ENCODE peak calls at places on chromosomes 2 and 18, in eight cellular contexts. O is B cell, E is progenitor cell of endocrine pancreas, V is lower lobe of right lung, A is K562, P is A549, T is LNCaP clone FGC, S is colonic mucosa. M is an unnamed sample.
A peak's percentile ranks its signal among the peaks of the same experiment; 100 is the strongest.

GRCh38 chr2:178530625-178531142 is 50.4 kb downstream of the PLEKHA3 start:
- DNase-seq in O (peak; percentile 80), E (no peak), V (no peak), A (no peak), P (no peak), T (no peak), S (no peak), M (peak; percentile 76)

GRCh38 chr2:85913854-85914524 is 25.2 kb upstream of the ST3GAL5 start:
- DNase-seq in O (no peak), E (no peak), V (no peak), A (no peak), P (no peak), T (no peak), S (no peak), M (no peak)

GRCh38 chr2:135744761-135745314 is 3.2 kb downstream of the UBXN4 start:
- DNase-seq in O (no peak), E (no peak), V (no peak), A (peak; percentile 38), P (peak; percentile 73), T (no peak), S (no peak), M (peak; percentile 31)

GRCh38 chr2:114754907-114755563 is 312.6 kb downstream of the DPP10 start:
- DNase-seq in O (no peak), E (no peak), V (no peak), A (no peak), P (no peak), T (peak; percentile 84), S (no peak), M (no peak)

GRCh38 chr2:96963316-96963715 is 23.1 kb downstream of the FAM178B start:
- DNase-seq in O (no peak), E (no peak), V (no peak), A (no peak), P (no peak), T (no peak), S (no peak), M (no peak)

GRCh38 chr18:58856881-58857280 is 7.8 kb upstream of the ZNF532 start:
- DNase-seq in O (no peak), E (no peak), V (no peak), A (no peak), P (no peak), T (no peak), S (no peak), M (no peak)

GRCh38 chr2:128395640-128396499 is 77.2 kb upstream of the HS6ST1 start:
- DNase-seq in O (no peak), E (no peak), V (no peak), A (no peak), P (no peak), T (no peak), S (no peak), M (no peak)

GRCh38 chr2:119216994-119217393 is 6.6 kb upstream of the STEAP3 start:
- DNase-seq in O (no peak), E (no peak), V (peak; percentile 31), A (no peak), P (no peak), T (no peak), S (no peak), M (no peak)

GRCh38 chr2:199258291-199258690 is 199.4 kb downstream of the SATB2 start:
- DNase-seq in O (no peak), E (no peak), V (no peak), A (no peak), P (no peak), T (no peak), S (no peak), M (no peak)
- TF ChIP-seq CTCF in O (no peak), E (no peak), V (no peak), A (peak; percentile 9), P (no peak), T (no peak), S (no peak), M (no peak)

DNA sequence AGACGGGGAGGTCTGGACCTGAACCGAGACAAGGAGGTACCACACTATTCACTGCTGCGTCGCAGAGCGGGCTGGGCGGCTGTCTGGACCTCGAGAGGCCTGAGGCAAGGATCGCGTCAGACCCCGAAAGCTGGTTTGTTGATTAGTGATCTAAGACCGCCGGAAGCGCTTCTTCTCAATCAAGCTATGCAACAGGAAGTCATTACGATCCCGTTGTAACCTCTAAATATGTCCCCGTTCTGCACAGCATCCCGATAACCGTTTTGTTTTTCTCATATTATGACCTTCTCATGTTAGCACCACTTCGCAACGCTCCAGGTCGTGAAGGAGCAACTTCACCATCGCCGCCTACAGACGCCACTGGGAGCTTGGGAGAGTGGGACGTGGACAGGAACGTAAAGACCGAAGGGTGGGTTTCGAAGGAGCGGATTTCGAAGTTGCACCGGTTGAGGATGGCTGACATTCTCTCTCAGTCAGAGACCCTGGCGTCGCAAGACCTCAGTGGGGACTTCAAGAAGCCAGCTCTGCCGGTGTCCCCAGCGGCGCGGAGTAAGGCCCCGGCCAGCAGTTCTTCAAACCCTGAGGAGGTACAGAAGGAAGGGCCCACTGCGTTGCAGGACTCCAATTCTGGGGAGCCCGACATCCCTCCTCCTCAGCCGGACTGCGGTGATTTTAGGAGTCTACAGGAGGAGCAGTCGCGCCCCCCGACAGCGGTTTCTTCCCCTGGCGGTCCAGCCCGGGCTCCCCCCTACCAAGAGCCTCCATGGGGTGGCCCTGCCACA is at the start of the genes SLC4A1AP and SUPT7L:
- DNase-seq in O (peak; percentile 76), E (peak; percentile 35), V (peak; percentile 60), A (peak; percentile 69), P (peak; percentile 84), T (peak; percentile 66), S (peak; percentile 78), M (peak; percentile 76)
- TF ChIP-seq CTCF in O (no peak), E (no peak), V (no peak), A (peak; percentile 20), P (peak; percentile 4), T (no peak), S (no peak), M (no peak)

DNA sequence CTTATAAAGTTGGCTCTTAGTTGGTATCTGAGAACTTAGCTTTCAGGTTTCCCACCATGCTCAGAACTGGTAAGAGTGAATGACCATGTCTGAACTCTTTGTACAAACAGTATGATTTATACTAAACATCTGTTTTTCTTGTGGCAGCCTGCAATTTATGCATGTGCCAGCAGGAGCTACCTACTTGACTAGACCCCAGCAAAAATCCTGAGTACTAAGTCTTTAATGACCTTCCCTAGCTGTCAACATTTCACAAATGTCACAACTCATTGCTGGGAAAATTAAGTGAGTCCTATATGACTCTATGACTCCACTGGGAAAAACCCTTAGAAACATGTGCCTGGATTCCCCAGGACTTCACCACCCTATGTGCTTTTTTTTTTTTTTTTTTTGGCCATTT is 1225.8 kb downstream of the SUCLG1 start:
- DNase-seq in O (no peak), E (no peak), V (no peak), A (no peak), P (no peak), T (no peak), S (no peak), M (no peak)
- TF ChIP-seq CTCF in O (no peak), E (peak; percentile 12), V (no peak), A (no peak), P (no peak), T (no peak), S (no peak), M (no peak)

DNA sequence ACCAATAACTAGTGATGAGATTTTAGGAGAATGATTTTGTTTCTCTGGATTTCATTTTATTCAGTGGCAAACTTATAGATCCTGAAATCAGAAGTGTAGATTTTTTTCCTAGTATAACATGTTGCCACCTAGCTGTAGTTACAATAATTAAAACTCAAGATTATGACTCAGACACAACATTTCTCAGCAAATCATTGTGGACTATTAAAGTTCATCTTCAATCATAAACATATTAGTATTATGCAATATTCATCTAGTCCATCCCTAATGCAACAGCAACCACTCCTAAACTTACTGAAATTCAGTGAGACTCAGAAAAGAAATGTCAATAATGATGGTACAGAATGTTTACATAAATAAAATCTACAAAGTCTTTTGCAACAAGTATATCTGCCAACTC is 51.3 kb downstream of the USP34 start:
- DNase-seq in O (no peak), E (no peak), V (no peak), A (no peak), P (no peak), T (peak; percentile 50), S (no peak), M (no peak)
- TF ChIP-seq CTCF in O (no peak), E (no peak), V (no peak), A (no peak), P (no peak), T (no peak), S (no peak), M (no peak)

DNA sequence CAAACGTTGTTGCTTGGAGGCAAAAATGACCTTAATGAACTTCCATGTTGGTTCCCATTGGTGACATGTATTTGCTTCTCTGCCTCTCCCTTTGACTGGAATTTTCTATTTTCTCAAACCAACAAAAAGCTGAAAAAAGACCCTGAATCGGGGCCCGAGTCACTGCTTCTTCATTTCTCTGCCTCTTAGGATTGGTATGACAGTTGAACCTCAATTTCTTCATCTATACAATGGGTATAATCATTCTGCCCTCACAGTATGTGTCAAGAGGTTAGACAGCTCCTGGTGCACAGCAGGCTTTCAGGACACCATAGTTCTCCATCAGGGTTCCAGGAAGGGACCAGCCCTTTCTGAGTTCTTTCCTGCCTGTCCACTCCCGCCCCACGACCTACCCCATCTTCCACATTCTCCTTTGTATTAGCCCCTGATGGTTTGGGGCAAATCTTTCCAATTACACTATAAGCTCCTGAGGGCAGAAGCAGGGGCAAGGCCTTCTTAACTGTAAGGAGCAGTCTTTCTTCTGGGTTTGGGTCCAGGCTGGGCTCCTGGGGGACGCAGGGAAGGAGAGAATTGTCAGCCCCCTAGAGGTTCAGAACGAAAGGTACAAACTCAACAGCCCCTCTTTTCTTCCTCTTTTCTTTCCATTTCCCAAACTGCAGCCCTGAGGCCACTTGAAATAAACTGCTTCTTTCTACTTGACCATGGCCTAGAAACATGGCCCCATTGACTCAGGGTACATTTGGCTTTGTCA is 6.3 kb upstream of the PKDCC start:
- DNase-seq in O (no peak), E (no peak), V (no peak), A (no peak), P (no peak), T (no peak), S (no peak), M (no peak)
- TF ChIP-seq CTCF in O (no peak), E (no peak), V (no peak), A (no peak), P (no peak), T (no peak), S (no peak), M (no peak)

DNA sequence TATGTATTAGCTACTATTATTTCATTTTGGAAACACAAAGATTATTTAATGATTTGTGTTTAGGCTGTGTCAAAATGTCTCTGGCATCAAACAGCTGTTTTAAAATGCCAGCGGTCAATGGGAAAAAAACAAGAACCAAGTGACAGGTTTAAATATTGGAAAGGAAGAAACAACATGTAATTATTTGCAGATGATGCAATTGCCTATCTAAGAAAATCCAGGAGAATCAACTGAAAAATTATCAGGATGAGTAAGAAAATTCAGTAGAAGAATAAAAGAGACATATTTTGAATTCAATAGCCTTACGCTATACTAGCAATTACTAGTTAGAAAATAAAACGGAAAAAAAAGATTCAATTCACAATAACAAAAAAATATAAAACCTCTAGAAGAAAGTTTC is 51.6 kb downstream of the HNRNPLL start:
- DNase-seq in O (no peak), E (no peak), V (no peak), A (no peak), P (no peak), T (no peak), S (no peak), M (no peak)
- TF ChIP-seq CTCF in O (no peak), E (no peak), V (no peak), A (no peak), P (no peak), T (no peak), S (no peak), M (no peak)

M was measured in GM20000.